ENCODE peak calls at places on chromosome 3, in six cellular contexts. Y is GM23248, P is HCT116, E is SK-N-SH, I is PC-3, L is neural progenitor cell. Q is an unnamed sample.

GRCh38 chr3:44104668-44105321 is 136.9 kb upstream of the TOPAZ1 start:
- DNase-seq in P (peak; percentile 78), L (no peak), Y (peak; percentile 79), E (no peak), I (peak; percentile 93), Q (peak; percentile 68)

GRCh38 chr3:120681506-120682038 is 467 bp downstream of the HGD start:
- DNase-seq in Y (no peak), L (no peak), P (no peak), E (no peak), I (no peak), Q (no peak)

GRCh38 chr3:129702934-129703712 is 96.6 kb upstream of the PLXND1 start:
- DNase-seq in L (no peak), E (no peak), Y (peak; percentile 32), I (no peak), P (no peak), Q (no peak)

GRCh38 chr3:184874709-184875644 is 63.0 kb downstream of the VPS8 start:
- DNase-seq in Y (peak; percentile 53), P (peak; percentile 8), L (peak; percentile 46), E (peak; percentile 47), I (peak; percentile 63), Q (peak; percentile 74)

GRCh38 chr3:43932921-43933320 is 242.2 kb downstream of the ABHD5 start:
- DNase-seq in Y (peak; percentile 31), P (no peak), L (no peak), I (peak; percentile 8), E (peak; percentile 20), Q (no peak)

GRCh38 chr3:196431193-196432136 is 762 bp downstream of the UBXN7 start:
- DNase-seq in P (no peak), Y (peak; percentile 82), L (peak; percentile 32), E (peak; percentile 44), I (peak; percentile 58), Q (peak; percentile 73)

GRCh38 chr3:108053025-108053424 is 37.8 kb downstream of the CD47 start:
- DNase-seq in L (no peak), P (no peak), E (no peak), I (peak; percentile 96), Y (no peak), Q (no peak)

GRCh38 chr3:166837535-166837934 is 542.6 kb downstream of the ZBBX start:
- DNase-seq in E (peak; percentile 24), L (peak; percentile 66), I (peak; percentile 66), P (peak; percentile 37), Y (no peak), Q (peak; percentile 67)

GRCh38 chr3:38154625-38155255 is 10.6 kb upstream of the OXSR1 start:
- DNase-seq in I (peak; percentile 87), E (no peak), P (no peak), Y (no peak), L (no peak), Q (no peak)

GRCh38 chr3:25461946-25462345 is 33.9 kb downstream of the RARB start:
- DNase-seq in E (no peak), L (no peak), Y (no peak), P (no peak), I (no peak), Q (peak; percentile 5)

GRCh38 chr3:106566277-106566676 is 697.5 kb upstream of the CBLB start:
- DNase-seq in P (no peak), E (no peak), L (peak; percentile 53), I (no peak), Y (no peak), Q (no peak)

GRCh38 chr3:114627760-114628159 is 333.9 kb downstream of the TIGIT start:
- DNase-seq in I (no peak), E (no peak), P (no peak), L (no peak), Y (peak; percentile 81), Q (no peak)

GRCh38 chr3:114624676-114625181 is 330.9 kb downstream of the TIGIT start:
- DNase-seq in P (peak; percentile 87), E (peak; percentile 4), Y (peak; percentile 98), L (no peak), I (peak; percentile 70), Q (no peak)

GRCh38 chr3:114623420-114624046 is 329.7 kb downstream of the TIGIT start:
- DNase-seq in P (no peak), E (no peak), Y (peak; percentile 48), I (no peak), L (no peak), Q (no peak)

GRCh38 chr3:114624047-114624445 is 330.2 kb downstream of the TIGIT start:
- DNase-seq in P (no peak), Y (peak; percentile 69), L (no peak), E (no peak), I (no peak), Q (no peak)

GRCh38 chr3:114626751-114627150 is 332.9 kb downstream of the TIGIT start:
- DNase-seq in I (no peak), Y (peak; percentile 33), L (no peak), P (no peak), E (no peak), Q (no peak)
- H3K9ac ChIP-seq in I (no peak overlapping the region), Y (peak overlapping the region; percentile 8), L (no peak overlapping the region), P (no peak overlapping the region), E (no peak overlapping the region), Q (no peak overlapping the region)

GRCh38 chr3:156641261-156641975 is 33.0 kb upstream of the TIPARP start:
- DNase-seq in E (no peak), I (no peak), P (no peak), Y (no peak), L (no peak), Q (no peak)

GRCh38 chr3:156644958-156645357 is 29.4 kb upstream of the TIPARP start:
- DNase-seq in P (no peak), L (no peak), Y (no peak), I (no peak), E (no peak), Q (no peak)

GRCh38 chr3:156646958-156647357 is 27.4 kb upstream of the TIPARP start:
- DNase-seq in E (no peak), Y (no peak), P (no peak), L (no peak), I (no peak), Q (no peak)

GRCh38 chr3:156642750-156643728 is 31.4 kb upstream of the TIPARP start:
- DNase-seq in Y (peak; percentile 30), I (no peak), P (no peak), E (peak; percentile 12), L (no peak), Q (no peak)

GRCh38 chr3:156643729-156644389 is 30.5 kb upstream of the TIPARP start:
- DNase-seq in E (no peak), I (no peak), Y (peak; percentile 62), P (no peak), L (no peak), Q (no peak)
- TF ChIP-seq EZH2phosphoT487 in E (no peak), I (no peak), Y (no peak), P (no peak), L (no peak), Q (no peak)

GRCh38 chr3:10996345-10997050 is 4.0 kb downstream of the SLC6A1 start:
- DNase-seq in E (no peak), I (no peak), L (no peak), Y (no peak), P (no peak), Q (no peak)
- H3K27me3 ChIP-seq in E (peaks cover 46% of the 10 kb centered on the region), I (peaks cover 80% of the 10 kb centered on the region), L (peaks cover 74% of the 10 kb centered on the region), Y (peaks cover 43% of the 10 kb centered on the region), P (peaks cover 49% of the 10 kb centered on the region), Q (peaks cover 40% of the 10 kb centered on the region)

DNA sequence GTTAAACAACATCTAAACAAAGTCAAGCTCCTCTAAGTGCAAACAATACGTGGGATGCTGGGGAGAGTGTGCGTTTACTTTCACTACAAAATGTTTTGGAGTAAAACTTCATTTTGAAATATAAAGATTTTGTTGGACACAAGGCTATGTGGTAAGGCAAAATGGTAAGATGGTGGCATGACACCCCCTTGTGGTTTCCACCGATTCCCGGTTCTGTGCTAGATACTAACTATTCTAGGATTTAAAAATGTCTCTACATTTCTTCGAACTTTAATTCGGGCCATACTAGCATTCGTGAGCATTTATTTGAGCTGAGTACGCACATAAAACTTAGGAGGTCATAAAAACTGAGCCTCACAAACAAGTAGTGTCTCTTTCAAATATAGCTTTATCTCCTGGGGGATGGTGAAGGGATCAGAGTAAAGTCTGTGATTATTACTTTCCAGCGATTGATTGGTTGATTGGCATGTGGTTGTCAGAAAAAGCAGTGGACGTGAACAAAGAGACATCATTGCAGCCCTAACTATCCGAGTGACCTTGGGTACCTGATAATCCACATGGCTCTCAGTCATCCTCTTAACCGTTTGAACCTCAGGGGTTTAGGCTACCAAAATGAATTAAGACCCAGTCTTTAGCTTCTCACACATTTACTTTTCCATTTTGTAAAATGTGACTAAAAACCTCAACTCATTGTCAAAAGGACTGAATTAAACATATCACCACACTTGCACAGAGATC is 1.1 kb upstream of the ZNF639 start:
- DNase-seq in P (no peak), I (peak; percentile 55), Y (peak; percentile 78), E (peak; percentile 56), L (peak; percentile 42), Q (peak; percentile 49)
- H3K9ac ChIP-seq in P (peak overlapping the region; percentile 96), I (peak overlapping the region; percentile 93), Y (peak overlapping the region; percentile 97), E (peak overlapping the region; percentile 92), L (no peak overlapping the region), Q (peak overlapping the region; percentile 62)

DNA sequence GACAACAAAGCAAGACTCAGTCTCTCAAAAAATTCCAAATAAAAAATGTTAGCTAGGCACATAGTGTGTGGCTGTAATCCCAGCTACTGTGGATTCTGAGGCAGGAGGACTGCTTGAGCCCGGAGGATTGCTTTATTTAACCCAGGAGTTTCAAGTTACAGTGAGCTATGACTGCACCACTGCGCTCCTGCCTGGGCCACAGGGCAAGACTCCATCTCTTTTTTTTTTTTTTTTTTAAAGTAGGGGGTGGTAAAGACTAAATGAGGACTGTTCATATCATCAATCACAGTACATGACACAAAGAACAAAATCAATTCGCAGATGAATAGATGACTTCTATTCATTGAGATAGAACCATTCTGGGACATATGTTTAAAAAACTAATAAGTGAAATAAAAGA is 48.1 kb downstream of the ACAP2 start:
- DNase-seq in I (no peak), P (no peak), E (no peak), L (peak; percentile 11), Y (no peak), Q (no peak)
- TF ChIP-seq EZH2phosphoT487 in I (no peak), P (no peak), E (no peak), L (no peak), Y (no peak), Q (no peak)

DNA sequence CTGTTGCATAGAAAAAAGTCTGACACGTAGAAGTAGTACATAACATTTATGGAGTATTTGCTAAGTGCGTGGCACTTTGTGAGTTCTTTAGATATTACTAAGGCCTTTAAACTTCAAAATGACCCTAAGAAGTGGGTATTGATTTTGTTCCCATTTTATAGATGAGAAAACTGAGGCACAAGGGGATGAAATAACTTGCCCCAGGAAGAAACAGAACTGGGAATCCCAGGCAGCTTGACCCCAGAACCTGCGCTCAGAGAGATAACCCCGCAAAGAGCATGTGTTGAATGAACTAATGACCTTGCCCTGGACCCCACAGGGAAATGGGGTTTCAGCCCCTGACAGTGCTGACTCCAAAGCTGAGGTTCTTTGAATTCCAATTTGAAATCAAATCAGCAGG is 30.5 kb upstream of the CCDC174 start:
- DNase-seq in I (no peak), Y (no peak), P (no peak), E (no peak), L (no peak), Q (no peak)
- H3K27me3 ChIP-seq in I (no peaks in the 10 kb centered on the region), Y (no peaks in the 10 kb centered on the region), P (no peaks in the 10 kb centered on the region), E (no peaks in the 10 kb centered on the region), L (no peaks in the 10 kb centered on the region), Q (peaks cover 10% of the 10 kb centered on the region)

GRCh38 chr3:51966016-51966415 is 1.2 kb downstream of the PCBP4 start:
- DNase-seq in E (no peak), L (no peak), Y (no peak), I (no peak), P (no peak), Q (no peak)
- H3K9ac ChIP-seq in E (peak overlapping the region; percentile 79), L (no peak overlapping the region), Y (no peak overlapping the region), I (no peak overlapping the region), P (no peak overlapping the region), Q (no peak overlapping the region)

Q was measured in MM.1S.